ENCODE peak calls at places on chromosomes 7 and 10, in six cellular contexts. One of them, this sample, is unnamed.
A peak's percentile ranks its signal among the peaks of the same experiment; 100 is the strongest.

GRCh38 chr10:95285556-95285955 is 5.2 kb downstream of the PDLIM1 start:
- DNase-seq in GM12878: no peak
- DNase-seq in HCT116: no peak
- DNase-seq in H1: no peak
- DNase-seq in A549: no peak
- DNase-seq in endothelial cell of umbilical vein: no peak
- DNase-seq in this sample: no peak

GRCh38 chr10:85645097-85645496 is 721.5 kb downstream of the GRID1 start:
- DNase-seq in H1: no peak
- DNase-seq in endothelial cell of umbilical vein: no peak
- DNase-seq in GM12878: no peak
- DNase-seq in A549: no peak
- DNase-seq in HCT116: no peak
- DNase-seq in this sample: no peak

GRCh38 chr10:35342381-35342780 is 6.1 kb downstream of the CCNY start:
- DNase-seq in A549: no peak
- DNase-seq in endothelial cell of umbilical vein: no peak
- DNase-seq in HCT116: no peak
- DNase-seq in GM12878: no peak
- DNase-seq in H1: no peak
- DNase-seq in this sample: no peak

GRCh38 chr7:127535546-127536425 is 49.6 kb downstream of the GCC1 start:
- DNase-seq in GM12878: no peak
- DNase-seq in A549: no peak
- DNase-seq in HCT116: no peak
- DNase-seq in H1: no peak
- DNase-seq in endothelial cell of umbilical vein: no peak
- DNase-seq in this sample: no peak

GRCh38 chr7:96238976-96239766 is 82.7 kb downstream of the SLC25A13 start:
- DNase-seq in GM12878: no peak
- DNase-seq in A549: no peak
- DNase-seq in HCT116: no peak
- DNase-seq in endothelial cell of umbilical vein: peak; percentile 32
- DNase-seq in H1: no peak
- DNase-seq in this sample: no peak

GRCh38 chr10:120980316-120980975 is 129.3 kb downstream of the WDR11 start:
- DNase-seq in H1: no peak
- DNase-seq in GM12878: no peak
- DNase-seq in HCT116: no peak
- DNase-seq in endothelial cell of umbilical vein: no peak
- DNase-seq in A549: no peak
- DNase-seq in this sample: no peak

GRCh38 chr10:28403090-28403489 is 100.2 kb upstream of the MPP7 start:
- DNase-seq in HCT116: no peak
- DNase-seq in endothelial cell of umbilical vein: no peak
- DNase-seq in H1: no peak
- DNase-seq in A549: no peak
- DNase-seq in GM12878: no peak
- DNase-seq in this sample: no peak

GRCh38 chr10:79050896-79051555 is 17.7 kb upstream of the ZMIZ1 start:
- DNase-seq in H1: no peak
- DNase-seq in endothelial cell of umbilical vein: no peak
- DNase-seq in A549: no peak
- DNase-seq in HCT116: no peak
- DNase-seq in GM12878: no peak
- DNase-seq in this sample: no peak

GRCh38 chr10:122988501-122988900 is 8.3 kb downstream of the PSTK start:
- DNase-seq in endothelial cell of umbilical vein: no peak
- DNase-seq in HCT116: no peak
- DNase-seq in A549: no peak
- DNase-seq in H1: no peak
- DNase-seq in GM12878: no peak
- DNase-seq in this sample: no peak

GRCh38 chr10:31320598-31321211 is 1.7 kb downstream of the ZEB1 start:
- DNase-seq in H1: no peak
- DNase-seq in A549: peak; percentile 16
- DNase-seq in HCT116: no peak
- DNase-seq in endothelial cell of umbilical vein: peak; percentile 71
- DNase-seq in GM12878: no peak
- DNase-seq in this sample: peak; percentile 57

GRCh38 chr7:144736880-144737493 is 98.9 kb downstream of the TPK1 start:
- DNase-seq in endothelial cell of umbilical vein: no peak
- DNase-seq in GM12878: no peak
- DNase-seq in H1: no peak
- DNase-seq in HCT116: no peak
- DNase-seq in A549: no peak
- DNase-seq in this sample: no peak

GRCh38 chr7:90119178-90119971 is 34.9 kb upstream of the STEAP1 start:
- DNase-seq in GM12878: no peak
- DNase-seq in H1: no peak
- DNase-seq in A549: no peak
- DNase-seq in HCT116: no peak
- DNase-seq in endothelial cell of umbilical vein: no peak
- DNase-seq in this sample: no peak

GRCh38 chr7:151616443-151617213 is 96.9 kb upstream of the RHEB start:
- DNase-seq in endothelial cell of umbilical vein: no peak
- DNase-seq in A549: no peak
- DNase-seq in GM12878: no peak
- DNase-seq in H1: no peak
- DNase-seq in HCT116: no peak
- DNase-seq in this sample: no peak

GRCh38 chr10:96311180-96311697 is 7.0 kb downstream of the DNTT start:
- DNase-seq in A549: no peak
- DNase-seq in HCT116: no peak
- DNase-seq in H1: no peak
- DNase-seq in GM12878: no peak
- DNase-seq in endothelial cell of umbilical vein: no peak
- DNase-seq in this sample: no peak

GRCh38 chr10:82071231-82071630 is 196.2 kb downstream of the NRG3 start:
- DNase-seq in H1: no peak
- DNase-seq in A549: no peak
- DNase-seq in endothelial cell of umbilical vein: no peak
- DNase-seq in GM12878: no peak
- DNase-seq in HCT116: no peak
- DNase-seq in this sample: no peak

GRCh38 chr7:130219871-130220270 is 12.2 kb downstream of the SSMEM1 start:
- DNase-seq in endothelial cell of umbilical vein: no peak
- DNase-seq in HCT116: no peak
- DNase-seq in GM12878: no peak
- DNase-seq in H1: no peak
- DNase-seq in A549: no peak
- DNase-seq in this sample: no peak

GRCh38 chr7:146731185-146731584 is 614.6 kb downstream of the CNTNAP2 start:
- DNase-seq in H1: no peak
- DNase-seq in endothelial cell of umbilical vein: no peak
- DNase-seq in GM12878: no peak
- DNase-seq in HCT116: no peak
- DNase-seq in A549: no peak
- DNase-seq in this sample: no peak

GRCh38 chr7:139431010-139431409 is 52.5 kb downstream of the KLRG2 start:
- DNase-seq in A549: no peak
- DNase-seq in endothelial cell of umbilical vein: no peak
- DNase-seq in GM12878: no peak
- DNase-seq in HCT116: peak; percentile 32
- DNase-seq in H1: no peak
- DNase-seq in this sample: no peak

GRCh38 chr10:30002438-30003266 is 56.7 kb downstream of the JCAD start:
- DNase-seq in H1: peak; percentile 80
- DNase-seq in HCT116: peak; percentile 66
- DNase-seq in GM12878: no peak
- DNase-seq in A549: peak; percentile 76
- DNase-seq in endothelial cell of umbilical vein: peak; percentile 85
- DNase-seq in this sample: peak; percentile 75

GRCh38 chr7:121262969-121263368 is 65.8 kb upstream of the WNT16 start:
- DNase-seq in endothelial cell of umbilical vein: no peak
- DNase-seq in A549: no peak
- DNase-seq in HCT116: no peak
- DNase-seq in H1: no peak
- DNase-seq in GM12878: no peak
- DNase-seq in this sample: no peak

GRCh38 chr7:98211221-98211675 is at the start of gene BHLHA15:
- DNase-seq in HCT116: no peak
- DNase-seq in A549: peak; percentile 37
- DNase-seq in endothelial cell of umbilical vein: no peak
- DNase-seq in H1: no peak
- DNase-seq in GM12878: no peak
- DNase-seq in this sample: no peak

GRCh38 chr10:123517376-123517775 is 148.8 kb upstream of the GPR26 start:
- DNase-seq in A549: no peak
- DNase-seq in endothelial cell of umbilical vein: no peak
- DNase-seq in HCT116: no peak
- DNase-seq in GM12878: no peak
- DNase-seq in H1: no peak
- DNase-seq in this sample: no peak

GRCh38 chr10:10007972-10008371 is 1009.7 kb upstream of the CELF2 start:
- DNase-seq in endothelial cell of umbilical vein: no peak
- DNase-seq in GM12878: no peak
- DNase-seq in H1: no peak
- DNase-seq in A549: no peak
- DNase-seq in HCT116: no peak
- DNase-seq in this sample: no peak

GRCh38 chr10:88232029-88232895 is 350.9 kb downstream of the RNLS start:
- DNase-seq in A549: no peak
- DNase-seq in endothelial cell of umbilical vein: no peak
- DNase-seq in GM12878: no peak
- DNase-seq in HCT116: no peak
- DNase-seq in H1: no peak
- DNase-seq in this sample: no peak

GRCh38 chr10:122981066-122981464 is 864 bp downstream of the PSTK start:
- DNase-seq in A549: peak; percentile 57
- DNase-seq in H1: peak; percentile 2
- DNase-seq in GM12878: no peak
- DNase-seq in endothelial cell of umbilical vein: peak; percentile 39
- DNase-seq in HCT116: peak; percentile 34
- DNase-seq in this sample: peak; percentile 75

GRCh38 chr10:110502851-110503301 is 5.2 kb downstream of the DUSP5 start:
- DNase-seq in HCT116: no peak
- DNase-seq in H1: no peak
- DNase-seq in A549: no peak
- DNase-seq in GM12878: peak; percentile 93
- DNase-seq in endothelial cell of umbilical vein: peak; percentile 49
- DNase-seq in this sample: peak; percentile 91

DNA sequence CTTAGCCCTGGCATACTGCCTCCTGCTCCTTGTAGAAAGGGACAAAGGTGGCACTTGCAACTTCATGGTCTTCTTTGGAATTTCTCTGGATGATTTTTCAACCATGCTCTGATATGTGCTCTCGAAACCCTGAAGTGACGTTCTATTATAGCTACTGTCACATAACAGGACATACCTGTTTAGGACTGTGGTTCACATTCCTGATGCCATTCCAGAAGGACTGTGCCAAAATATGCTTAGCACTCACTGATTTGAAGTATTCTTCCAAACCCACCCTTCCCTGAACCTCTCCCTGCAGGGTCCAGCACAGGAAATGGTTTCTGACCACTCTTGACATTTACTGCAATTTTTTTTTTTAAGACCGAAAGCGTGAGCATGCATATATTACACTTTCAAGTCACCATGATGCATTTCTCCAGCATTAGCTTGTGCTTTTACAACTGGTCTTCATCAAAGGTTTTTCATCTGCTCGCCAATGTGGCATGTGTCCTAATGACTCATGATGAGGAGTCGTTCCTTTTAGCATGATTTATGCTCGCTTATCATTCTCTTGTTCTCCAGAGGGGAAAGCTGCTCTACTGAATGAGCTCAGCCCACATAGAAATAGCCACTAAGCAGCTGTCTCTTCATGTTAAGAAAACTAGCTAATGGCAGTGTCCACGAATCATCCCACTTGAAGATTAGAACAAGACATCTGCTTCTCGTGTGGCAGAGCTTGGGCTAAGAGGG is 135.2 kb downstream of the ADAM12 start:
- DNase-seq in HCT116: no peak
- DNase-seq in endothelial cell of umbilical vein: peak; percentile 7
- DNase-seq in H1: no peak
- DNase-seq in A549: peak; percentile 19
- DNase-seq in GM12878: no peak
- DNase-seq in this sample: no peak
- TF ChIP-seq MAX in HCT116: no peak
- TF ChIP-seq MAX in endothelial cell of umbilical vein: no peak
- TF ChIP-seq MAX in H1: no peak
- TF ChIP-seq MAX in A549: peak; percentile 11
- TF ChIP-seq MAX in GM12878: no peak
- TF ChIP-seq MAX in this sample: no peak

GRCh38 chr10:50398383-50398782 is 147.1 kb upstream of the ASAH2 start:
- DNase-seq in HCT116: no peak
- DNase-seq in H1: no peak
- DNase-seq in endothelial cell of umbilical vein: peak; percentile 44
- DNase-seq in GM12878: no peak
- DNase-seq in A549: no peak
- DNase-seq in this sample: no peak
- TF ChIP-seq MAX in HCT116: no peak
- TF ChIP-seq MAX in H1: no peak
- TF ChIP-seq MAX in endothelial cell of umbilical vein: no peak
- TF ChIP-seq MAX in GM12878: no peak
- TF ChIP-seq MAX in A549: no peak
- TF ChIP-seq MAX in this sample: no peak

DNA sequence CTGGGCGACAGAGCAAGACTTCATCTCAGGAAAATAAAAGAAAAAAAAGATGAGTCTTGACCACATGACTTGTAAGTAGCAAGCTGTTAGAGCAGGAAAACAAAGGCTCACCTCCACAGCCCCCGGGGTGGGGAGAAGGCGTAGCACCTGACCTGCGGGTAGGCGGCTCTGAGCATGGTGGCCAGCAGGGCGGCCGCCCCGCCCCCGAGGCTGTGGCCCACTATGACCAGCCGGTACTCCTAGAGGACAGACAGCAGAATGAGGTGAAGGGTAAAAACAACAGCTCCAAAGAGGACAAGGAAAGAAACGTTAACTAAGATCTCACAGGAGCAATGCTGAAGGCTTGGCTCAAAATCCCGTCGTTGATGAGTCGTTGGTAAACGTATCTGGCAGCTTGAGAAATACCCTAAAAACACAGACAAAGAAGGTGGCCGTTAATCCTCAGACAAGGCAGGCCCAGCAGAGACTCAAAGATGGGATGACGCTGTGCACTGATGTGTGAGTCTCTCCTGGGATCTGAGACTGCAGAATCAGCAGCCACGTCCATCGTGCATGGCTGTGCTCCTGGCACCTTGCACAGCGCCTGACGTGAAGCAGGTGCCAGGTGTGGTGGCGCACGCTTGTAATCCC is 31.1 kb downstream of the DAGLB start:
- DNase-seq in GM12878: no peak
- DNase-seq in endothelial cell of umbilical vein: no peak
- DNase-seq in HCT116: no peak
- DNase-seq in A549: no peak
- DNase-seq in H1: peak; percentile 34
- DNase-seq in this sample: peak; percentile 72
- TF ChIP-seq MAX in GM12878: no peak
- TF ChIP-seq MAX in endothelial cell of umbilical vein: no peak
- TF ChIP-seq MAX in HCT116: no peak
- TF ChIP-seq MAX in A549: no peak
- TF ChIP-seq MAX in H1: no peak
- TF ChIP-seq MAX in this sample: no peak

DNA sequence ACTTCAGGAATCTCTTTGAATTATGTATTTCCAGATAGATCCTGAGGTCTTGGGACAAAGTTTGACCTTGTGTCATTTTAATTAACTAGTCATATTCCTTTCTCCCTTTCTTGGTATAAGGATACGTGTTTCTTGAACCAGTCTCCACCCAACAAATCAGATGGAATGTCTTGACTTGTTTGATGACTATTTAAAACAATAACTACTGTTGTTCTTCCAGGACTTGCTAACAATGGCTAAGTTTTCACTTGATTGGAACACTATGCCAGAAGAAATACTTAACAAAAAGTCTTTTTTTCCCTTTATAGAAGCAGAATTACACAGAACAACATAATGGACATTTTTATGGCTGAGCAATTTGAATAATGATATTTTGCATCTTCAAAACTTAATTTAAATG is 43.0 kb upstream of the WIPF3 start:
- DNase-seq in endothelial cell of umbilical vein: no peak
- DNase-seq in H1: no peak
- DNase-seq in GM12878: no peak
- DNase-seq in HCT116: no peak
- DNase-seq in A549: no peak
- DNase-seq in this sample: no peak
- TF ChIP-seq MAX in endothelial cell of umbilical vein: no peak
- TF ChIP-seq MAX in H1: no peak
- TF ChIP-seq MAX in GM12878: no peak
- TF ChIP-seq MAX in HCT116: no peak
- TF ChIP-seq MAX in A549: no peak
- TF ChIP-seq MAX in this sample: no peak